ENCODE peak calls at places on chromosomes 2 and 18, in seven cellular contexts. Q is aorta, N is A673, E is tibial artery, F is GM23338, G is GM23248, U is esophagus squamous epithelium. P is an unnamed sample. For H3K4me1 and H3K36me3, the result is how much of the 10 kb centered on the place peaks cover.

GRCh38 chr2:48419884-48420511 is 110.0 kb upstream of the STON1 start:
- DNase-seq in G (peak), N (no peak), Q (peak), U (no peak), E (no peak), F (no peak), P (no peak)

GRCh38 chr2:232053777-232054176 is 92.3 kb downstream of the DIS3L2 start:
- DNase-seq in N (no peak), E (no peak), F (peak), U (no peak), Q (no peak), G (no peak), P (no peak)

GRCh38 chr18:22709288-22710060 is 223.7 kb upstream of the RBBP8 start:
- DNase-seq in E (no peak), G (peak), U (no peak), N (no peak), Q (no peak), F (no peak), P (no peak)

GRCh38 chr18:13390196-13390595 is 171.6 kb downstream of the LDLRAD4 start:
- DNase-seq in F (no peak), E (no peak), Q (no peak), U (no peak), N (no peak), G (no peak), P (no peak)

GRCh38 chr2:106159867-106160785 is 34.0 kb downstream of the UXS1 start:
- DNase-seq in F (peak), U (no peak), N (peak), E (no peak), G (no peak), Q (no peak), P (peak)

GRCh38 chr2:160087854-160088745 is 25.7 kb upstream of the PLA2R1 start:
- DNase-seq in E (no peak), Q (no peak), F (peak), N (peak), U (no peak), G (peak), P (no peak)

GRCh38 chr18:24094561-24094960 is 44.3 kb upstream of the CABYR start:
- DNase-seq in N (no peak), U (no peak), G (peak), E (no peak), F (no peak), Q (no peak), P (no peak)

GRCh38 chr2:222733846-222734689 is 62.6 kb downstream of the MOGAT1 start:
- DNase-seq in F (no peak), U (no peak), E (no peak), Q (no peak), N (no peak), G (peak), P (no peak)

GRCh38 chr2:97669448-97669847 is at the start of gene C2orf92:
- DNase-seq in N (no peak), Q (no peak), F (no peak), G (no peak), U (no peak), E (no peak), P (no peak)

GRCh38 chr2:143128681-143129580 is at the start of gene ARHGAP15:
- DNase-seq in U (peak), F (no peak), G (no peak), N (no peak), Q (no peak), E (no peak), P (peak)

GRCh38 chr2:121530210-121530562 is 494 bp upstream of the RNU4ATAC start:
- DNase-seq in E (peak), F (peak), G (peak), N (no peak), U (peak), Q (peak), P (no peak)

GRCh38 chr18:63422862-63423304 is 607 bp upstream of the VPS4B start:
- DNase-seq in U (no peak), F (no peak), Q (peak), E (no peak), G (peak), N (no peak), P (no peak)
- H3K4me1 ChIP-seq in U (half or more), F (under half), Q (under half), E (under half), G (under half), N (under half), P (under half)

GRCh38 chr2:11788725-11789124 is 42.3 kb downstream of the LPIN1 start:
- DNase-seq in Q (no peak), U (no peak), N (no peak), G (no peak), E (no peak), F (no peak), P (no peak)
- H3K36me3 ChIP-seq in Q (under half), U (under half), N (half or more), G (under half), E (half or more), F (under half), P (under half)

GRCh38 chr2:217398101-217398500 is 538.2 kb upstream of the TNP1 start:
- DNase-seq in Q (no peak), E (no peak), N (no peak), F (no peak), U (no peak), G (no peak), P (no peak)
- H3K4me1 ChIP-seq in Q (under half), E (under half), N (under half), F (under half), U (under half), G (half or more), P (under half)

DNA sequence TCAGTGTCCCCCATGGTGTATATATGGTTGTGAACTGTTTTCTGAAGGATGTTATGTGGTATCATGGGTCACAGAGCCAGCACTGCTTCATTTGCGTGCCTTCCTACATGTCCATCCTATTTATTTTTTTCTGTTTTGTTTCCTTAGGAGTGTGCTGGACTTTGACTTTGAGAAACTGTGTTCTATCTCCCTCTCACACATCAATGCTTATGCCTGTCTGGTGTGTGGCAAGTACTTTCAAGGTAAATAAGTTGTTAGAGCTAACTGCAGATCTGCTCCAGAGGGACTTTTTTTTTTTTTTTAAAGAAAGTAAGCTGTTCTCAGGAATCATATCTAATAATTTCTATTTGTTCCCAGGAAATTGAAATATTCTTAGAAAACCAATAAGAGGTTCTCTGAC is 5.4 kb downstream of the USP39 start:
- DNase-seq in Q (no peak), N (no peak), E (no peak), F (no peak), U (no peak), G (no peak), P (no peak)
- H3K36me3 ChIP-seq in Q (under half), N (half or more), E (half or more), F (half or more), U (under half), G (half or more), P (under half)

GRCh38 chr2:28363676-28364075 is 29.0 kb upstream of the FOSL2 start:
- DNase-seq in E (no peak), U (no peak), Q (no peak), G (no peak), N (no peak), F (no peak), P (no peak)
- H3K4me1 ChIP-seq in E (under half), U (half or more), Q (under half), G (under half), N (under half), F (under half), P (half or more)

GRCh38 chr18:76465630-76466409 is 29.2 kb downstream of the ZNF516 start:
- DNase-seq in F (no peak), N (no peak), Q (no peak), E (no peak), U (no peak), G (no peak), P (no peak)

GRCh38 chr18:76463358-76463757 is 31.7 kb downstream of the ZNF516 start:
- DNase-seq in F (no peak), U (no peak), G (no peak), E (no peak), N (no peak), Q (no peak), P (no peak)

GRCh38 chr18:76466410-76466991 is 28.5 kb downstream of the ZNF516 start:
- DNase-seq in G (no peak), Q (no peak), U (no peak), N (no peak), F (no peak), E (no peak), P (no peak)

GRCh38 chr18:76463872-76464271 is 31.2 kb downstream of the ZNF516 start:
- DNase-seq in E (no peak), G (no peak), F (no peak), N (no peak), U (no peak), Q (no peak), P (no peak)

DNA sequence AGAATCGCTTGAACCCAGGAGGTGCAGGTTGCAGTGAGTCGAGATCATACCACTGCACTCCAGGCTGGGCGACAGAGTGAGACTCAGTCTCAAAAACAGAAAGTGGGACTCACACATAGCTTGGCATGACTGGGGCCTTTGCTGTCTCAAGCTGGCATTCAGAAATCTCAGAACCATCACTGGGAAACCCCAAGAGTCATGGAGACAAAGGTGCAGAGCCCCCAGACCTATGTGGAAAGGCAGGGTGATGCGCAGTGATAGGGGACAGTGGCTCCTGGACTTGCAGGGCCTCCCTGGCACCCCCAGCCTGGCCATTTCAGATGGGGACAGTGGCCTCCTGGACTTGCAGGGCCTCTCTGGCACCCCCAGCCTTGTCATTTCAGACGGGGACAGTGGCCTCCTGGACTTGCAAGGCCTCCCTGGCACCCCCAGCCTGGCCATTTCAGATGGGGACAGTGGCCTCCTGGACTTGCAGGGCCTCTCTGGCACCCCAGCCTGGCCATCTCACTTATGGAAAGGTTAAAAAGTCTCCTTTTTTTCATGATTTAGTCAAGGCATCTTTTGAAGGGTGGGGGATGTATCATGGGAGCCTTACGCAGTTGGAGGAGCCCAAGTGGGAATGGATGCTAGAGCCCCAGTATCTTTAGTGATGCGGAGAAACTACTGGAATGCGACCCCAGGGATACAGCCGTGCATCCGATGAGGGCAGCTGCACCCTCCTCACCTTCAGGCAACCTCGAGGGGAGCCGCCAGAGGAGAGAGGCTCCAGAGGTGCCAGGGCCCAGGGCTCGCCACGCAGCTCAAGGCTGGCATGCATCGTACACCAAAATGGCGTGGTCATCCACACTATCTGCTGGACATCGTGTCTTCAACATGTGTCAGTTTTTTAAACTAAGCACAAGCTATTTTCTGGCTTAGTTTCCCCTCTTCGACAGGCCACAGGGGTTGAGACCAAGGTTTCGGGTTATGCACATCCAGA is 30.5 kb downstream of the ZNF516 start:
- DNase-seq in Q (no peak), U (no peak), F (no peak), N (no peak), E (no peak), G (no peak), P (no peak)
- H3K36me3 ChIP-seq in Q (under half), U (under half), F (under half), N (under half), E (under half), G (under half), P (under half)

GRCh38 chr2:70089220-70089945 is 2.1 kb downstream of the PCBP1 start:
- DNase-seq in G (peak), E (no peak), Q (no peak), N (peak), U (no peak), F (peak), P (no peak)

GRCh38 chr2:70091364-70091763 is 4.1 kb downstream of the PCBP1 start:
- DNase-seq in U (no peak), N (no peak), G (no peak), Q (no peak), F (no peak), E (no peak), P (no peak)

GRCh38 chr2:70090706-70091334 is 3.5 kb downstream of the PCBP1 start:
- DNase-seq in G (no peak), E (no peak), F (no peak), N (no peak), Q (no peak), U (no peak), P (no peak)

GRCh38 chr2:70088508-70089219 is 1.4 kb downstream of the PCBP1 start:
- DNase-seq in Q (no peak), N (peak), G (no peak), U (no peak), F (no peak), E (no peak), P (no peak)

DNA sequence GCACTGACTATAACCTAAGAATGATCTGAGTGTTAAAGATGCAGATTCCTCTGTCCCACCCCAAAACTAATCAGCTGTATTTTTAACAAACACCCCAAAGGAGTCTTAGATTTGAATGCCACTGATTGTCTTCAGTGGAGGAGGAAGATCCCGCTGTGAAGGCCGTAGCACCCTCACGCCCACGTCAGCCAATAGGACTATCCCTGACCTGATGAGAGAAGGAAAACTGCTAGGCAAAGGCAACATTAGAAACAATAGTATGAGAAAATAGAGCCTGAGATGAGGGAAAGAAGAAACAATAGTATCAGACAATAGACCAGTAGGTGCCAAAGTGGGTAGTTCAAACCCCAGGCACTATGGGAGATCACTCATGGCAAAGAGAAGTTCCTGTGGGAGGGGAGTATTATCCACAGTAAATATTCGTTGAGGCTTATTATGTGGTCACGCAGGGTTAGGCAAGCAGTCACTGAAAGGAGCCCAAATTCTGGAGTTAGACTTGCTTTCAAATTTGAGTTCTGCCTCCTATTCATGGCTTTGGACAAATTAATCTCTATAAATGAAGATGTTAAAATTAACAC is 2.8 kb downstream of the PCBP1 start:
- DNase-seq in U (no peak), N (peak), Q (no peak), G (peak), E (no peak), F (peak), P (no peak)
- H3K4me1 ChIP-seq in U (half or more), N (under half), Q (under half), G (under half), E (under half), F (under half), P (half or more)

P was measured in naive thymus-derived CD4-positive, alpha-beta T cell.